ENCODE peak calls at places on chromosomes 1 and 21, in four cellular contexts. One of them, this sample, is unnamed.

GRCh38 chr1:40204855-40205254 is 42.9 kb upstream of the TMCO2 start:
- DNase-seq in GM12878: no peak
- DNase-seq in IMR-90: no peak
- DNase-seq in K562: no peak
- DNase-seq in this sample: no peak

GRCh38 chr1:30929135-30929889 is 20.8 kb upstream of the SDC3 start:
- DNase-seq in K562: peak; percentile 78
- DNase-seq in GM12878: no peak
- DNase-seq in IMR-90: peak; percentile 36
- DNase-seq in this sample: peak; percentile 55

GRCh38 chr1:151058682-151059341 is 610 bp downstream of the CDC42SE1 start:
- DNase-seq in GM12878: no peak
- DNase-seq in K562: no peak
- DNase-seq in IMR-90: peak; percentile 19
- DNase-seq in this sample: peak; percentile 30

GRCh38 chr1:25442178-25442577 is 11.5 kb downstream of the MACO1 start:
- DNase-seq in GM12878: no peak
- DNase-seq in IMR-90: peak; percentile 58
- DNase-seq in K562: no peak
- DNase-seq in this sample: peak; percentile 81

GRCh38 chr1:113073457-113073950 is 506 bp downstream of the LRIG2 start:
- DNase-seq in K562: peak; percentile 77
- DNase-seq in GM12878: no peak
- DNase-seq in IMR-90: peak; percentile 61
- DNase-seq in this sample: peak; percentile 78

GRCh38 chr21:28832013-28832714 is 160.5 kb downstream of the LTN1 start:
- DNase-seq in GM12878: no peak
- DNase-seq in K562: peak; percentile 15
- DNase-seq in IMR-90: peak; percentile 41
- DNase-seq in this sample: peak; percentile 55

GRCh38 chr1:222896630-222897526 is 82.0 kb downstream of the DISP1 start:
- DNase-seq in K562: no peak
- DNase-seq in IMR-90: peak; percentile 53
- DNase-seq in GM12878: no peak
- DNase-seq in this sample: no peak

GRCh38 chr1:222893255-222893654 is 78.4 kb downstream of the DISP1 start:
- DNase-seq in K562: no peak
- DNase-seq in IMR-90: no peak
- DNase-seq in GM12878: no peak
- DNase-seq in this sample: no peak

GRCh38 chr1:31064685-31065309 is 720 bp downstream of the PUM1 start:
- DNase-seq in GM12878: no peak
- DNase-seq in IMR-90: peak; percentile 17
- DNase-seq in K562: peak; percentile 75
- DNase-seq in this sample: peak; percentile 68

GRCh38 chr1:150563340-150564038 is 14.3 kb downstream of the ADAMTSL4 start:
- DNase-seq in GM12878: peak; percentile 83
- DNase-seq in K562: no peak
- DNase-seq in IMR-90: peak; percentile 43
- DNase-seq in this sample: peak; percentile 61

GRCh38 chr1:75632350-75632949 is 21.5 kb upstream of the SLC44A5 start:
- DNase-seq in GM12878: no peak
- DNase-seq in K562: peak; percentile 52
- DNase-seq in IMR-90: peak; percentile 23
- DNase-seq in this sample: peak; percentile 70

GRCh38 chr1:232635778-232636356 is 5.9 kb upstream of the SIPA1L2 start:
- DNase-seq in IMR-90: peak; percentile 70
- DNase-seq in K562: peak; percentile 45
- DNase-seq in GM12878: no peak
- DNase-seq in this sample: peak; percentile 59

GRCh38 chr1:4836574-4836973 is 182.2 kb downstream of the AJAP1 start:
- DNase-seq in GM12878: no peak
- DNase-seq in K562: no peak
- DNase-seq in IMR-90: no peak
- DNase-seq in this sample: no peak

GRCh38 chr1:31707711-31708110 is 3.9 kb upstream of the COL16A1 start:
- DNase-seq in K562: no peak
- DNase-seq in GM12878: peak; percentile 43
- DNase-seq in IMR-90: peak; percentile 80
- DNase-seq in this sample: peak; percentile 68

GRCh38 chr1:25694167-25694566 is 77.6 kb downstream of the MAN1C1 start:
- DNase-seq in IMR-90: no peak
- DNase-seq in GM12878: no peak
- DNase-seq in K562: no peak
- DNase-seq in this sample: no peak

GRCh38 chr1:15287035-15287434 is 40.0 kb downstream of the FHAD1 start:
- DNase-seq in IMR-90: no peak
- DNase-seq in GM12878: no peak
- DNase-seq in K562: no peak
- DNase-seq in this sample: no peak
- H3K27ac ChIP-seq in IMR-90: no peak overlapping the region
- H3K27ac ChIP-seq in GM12878: no peak overlapping the region
- H3K27ac ChIP-seq in K562: no peak overlapping the region
- H3K27ac ChIP-seq in this sample: no peak overlapping the region

GRCh38 chr1:117312453-117313138 is 54.7 kb upstream of the MAN1A2 start:
- DNase-seq in IMR-90: peak; percentile 83
- DNase-seq in K562: peak; percentile 51
- DNase-seq in GM12878: no peak
- DNase-seq in this sample: peak; percentile 47
- TF ChIP-seq CTCF in IMR-90: peak; percentile 67
- TF ChIP-seq CTCF in K562: peak; percentile 53
- TF ChIP-seq CTCF in GM12878: peak; percentile 76
- TF ChIP-seq CTCF in this sample: peak; percentile 30

GRCh38 chr1:175717610-175718195 is 25.7 kb downstream of the TNR start:
- DNase-seq in K562: no peak
- DNase-seq in IMR-90: no peak
- DNase-seq in GM12878: no peak
- DNase-seq in this sample: no peak
- TF ChIP-seq FOS in K562: no peak
- TF ChIP-seq FOS in IMR-90: no peak
- TF ChIP-seq FOS in GM12878: no peak
- TF ChIP-seq FOS in this sample: no peak

DNA sequence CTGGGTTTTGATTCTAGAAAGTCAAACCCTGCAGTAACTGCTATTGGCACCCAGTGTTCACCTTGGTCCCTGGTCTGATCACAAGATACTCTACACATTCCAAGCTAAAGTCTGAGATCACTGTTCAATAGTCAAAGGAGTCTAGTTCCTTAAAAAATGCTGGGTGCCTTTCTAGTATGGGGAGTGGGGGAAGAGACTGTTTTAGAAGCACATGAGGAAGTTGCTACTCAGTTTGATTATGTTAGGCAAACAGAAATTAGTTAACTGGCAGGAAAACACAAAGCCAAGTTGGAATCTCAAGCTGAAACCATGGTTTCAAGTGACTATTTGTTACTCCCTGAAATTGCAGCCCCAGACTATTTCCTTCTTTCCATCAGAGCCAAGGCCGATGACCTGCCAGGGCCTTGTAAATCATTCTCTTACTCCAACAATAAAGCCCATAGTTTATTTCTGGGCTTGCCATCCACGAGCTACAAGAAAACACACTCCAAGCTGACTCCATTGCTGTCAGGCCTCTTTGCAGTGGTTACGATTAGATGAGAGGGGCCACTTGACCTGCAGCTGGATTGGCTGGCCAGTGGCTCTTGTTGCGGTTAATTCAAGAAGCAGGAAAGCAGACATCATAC is 21.1 kb upstream of the VTCN1 start:
- DNase-seq in IMR-90: no peak
- DNase-seq in GM12878: no peak
- DNase-seq in K562: no peak
- DNase-seq in this sample: no peak
- H3K27ac ChIP-seq in IMR-90: no peak overlapping the region
- H3K27ac ChIP-seq in GM12878: no peak overlapping the region
- H3K27ac ChIP-seq in K562: no peak overlapping the region
- H3K27ac ChIP-seq in this sample: no peak overlapping the region

This sample was measured in endothelial cell of umbilical vein.